ENCODE peak calls at places on chromosomes 11 and 22, in eight cellular contexts. J is fibroblast of lung, N is neural progenitor cell, Q is psoas muscle, O is colonic mucosa, D is uterus, L is GM23248, G is PC-3. T is an unnamed sample.

GRCh38 chr22:19107730-19108074 is 14.5 kb downstream of the DGCR2 start:
- DNase-seq in Q (no peak), G (no peak), O (no peak), J (no peak), N (no peak), L (no peak), D (no peak), T (no peak)

GRCh38 chr11:36056160-36056751 is 112.4 kb downstream of the LDLRAD3 start:
- DNase-seq in Q (no peak), N (peak; percentile 66), L (peak; percentile 59), J (no peak), D (no peak), G (peak; percentile 65), O (peak; percentile 22), T (peak; percentile 27)

GRCh38 chr11:15468471-15468870 is 353.7 kb downstream of the INSC start:
- DNase-seq in O (no peak), G (no peak), J (peak; percentile 6), D (no peak), Q (no peak), L (no peak), N (no peak), T (no peak)

GRCh38 chr11:110491577-110492352 is 62.0 kb downstream of the FDX1 start:
- DNase-seq in J (no peak), D (no peak), Q (no peak), L (no peak), N (no peak), O (no peak), G (no peak), T (no peak)

GRCh38 chr11:61305417-61305816 is 10.3 kb upstream of the VWCE start:
- DNase-seq in N (no peak), L (no peak), J (no peak), Q (no peak), G (no peak), D (no peak), O (no peak), T (no peak)

GRCh38 chr11:75790986-75791385 is 22.4 kb downstream of the DGAT2 start:
- DNase-seq in D (no peak), J (no peak), Q (no peak), G (peak; percentile 69), L (peak; percentile 26), O (no peak), N (no peak), T (no peak)

GRCh38 chr22:38788846-38789245 is 5.1 kb downstream of the DNAL4 start:
- DNase-seq in O (no peak), L (no peak), G (no peak), Q (no peak), D (no peak), N (no peak), J (no peak), T (no peak)

GRCh38 chr11:118527109-118527508 is at the start of gene TTC36:
- DNase-seq in J (no peak), Q (no peak), L (no peak), D (no peak), O (no peak), N (no peak), G (no peak), T (no peak)

GRCh38 chr11:73121692-73122091 is 20.4 kb downstream of the FCHSD2 start:
- DNase-seq in Q (no peak), G (no peak), L (no peak), O (no peak), N (no peak), J (peak; percentile 5), D (no peak), T (no peak)

GRCh38 chr11:57360991-57361390 is 20.0 kb downstream of the PRG3 start:
- DNase-seq in O (no peak), G (no peak), J (no peak), Q (no peak), N (no peak), D (no peak), L (no peak), T (no peak)

GRCh38 chr22:43110444-43110926 is at the start of gene BIK:
- DNase-seq in G (peak; percentile 44), O (peak; percentile 72), D (no peak), L (peak; percentile 44), Q (peak; percentile 34), J (no peak), N (peak; percentile 85), T (peak; percentile 57)

GRCh38 chr11:112016765-112017356 is 8.3 kb upstream of the DLAT start:
- DNase-seq in J (peak; percentile 50), G (no peak), N (no peak), L (peak; percentile 74), Q (no peak), D (no peak), O (no peak), T (peak; percentile 66)

GRCh38 chr11:92240946-92241345 is 16.3 kb downstream of the FAT3 start:
- DNase-seq in O (no peak), J (no peak), G (no peak), Q (no peak), N (peak; percentile 72), L (no peak), D (no peak), T (no peak)

GRCh38 chr11:117459979-117460300 is 132.3 kb downstream of the CEP164 start:
- DNase-seq in L (no peak), G (no peak), J (no peak), N (peak; percentile 31), Q (no peak), D (no peak), O (no peak), T (no peak)

GRCh38 chr11:130612291-130612802 is 163.9 kb downstream of the ADAMTS15 start:
- DNase-seq in N (no peak), L (peak; percentile 86), Q (no peak), O (no peak), J (peak; percentile 83), G (no peak), D (no peak), T (no peak)

GRCh38 chr22:43152001-43152354 is 619 bp downstream of the TSPO start:
- DNase-seq in G (no peak), L (no peak), D (no peak), J (no peak), O (no peak), N (no peak), Q (no peak), T (no peak)

GRCh38 chr22:24474649-24475048 is 20.5 kb upstream of the UPB1 start:
- DNase-seq in Q (no peak), L (no peak), O (no peak), N (no peak), G (no peak), D (no peak), J (peak; percentile 87), T (no peak)

GRCh38 chr11:125155100-125155444 is 9.5 kb upstream of the PKNOX2 start:
- DNase-seq in L (no peak), Q (no peak), J (no peak), G (no peak), O (no peak), N (no peak), D (no peak), T (no peak)

GRCh38 chr22:20423636-20424511 is 13.8 kb downstream of the SCARF2 start:
- DNase-seq in N (peak; percentile 3), D (no peak), G (no peak), Q (no peak), J (no peak), O (peak; percentile 16), L (no peak), T (no peak)

GRCh38 chr11:134472188-134472455 is 60.1 kb upstream of the B3GAT1 start:
- DNase-seq in Q (no peak), N (no peak), O (no peak), J (no peak), G (no peak), L (no peak), D (no peak), T (no peak)
- H3K9me3 ChIP-seq in Q (no peaks in the 10 kb centered on the region), N (no peaks in the 10 kb centered on the region), O (no peaks in the 10 kb centered on the region), J (no peaks in the 10 kb centered on the region), G (no peaks in the 10 kb centered on the region), L (no peaks in the 10 kb centered on the region), D (no peaks in the 10 kb centered on the region), T (no peaks in the 10 kb centered on the region)

DNA sequence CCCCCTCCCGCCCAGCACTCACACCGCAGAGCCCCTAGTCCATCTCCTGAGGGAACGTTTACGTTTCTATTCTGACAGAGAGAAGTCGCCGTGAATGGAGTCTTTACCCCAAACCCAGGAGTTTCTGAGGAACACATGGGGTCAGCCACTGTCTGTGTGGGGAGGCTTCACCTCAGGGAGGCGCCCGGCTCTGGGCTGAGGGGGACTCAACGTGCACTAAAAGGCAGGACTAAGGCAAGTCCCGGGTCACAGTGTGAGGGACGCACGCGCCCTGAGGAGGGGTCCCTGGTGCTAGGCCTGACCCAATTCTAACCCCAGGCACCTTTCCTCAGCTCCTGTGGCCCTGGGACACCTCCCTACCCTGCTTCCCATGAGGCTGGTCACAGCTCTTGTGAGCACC is 32.5 kb upstream of the IGLL5 start:
- DNase-seq in Q (no peak), N (no peak), O (no peak), D (no peak), J (no peak), L (no peak), G (no peak), T (no peak)
- H3K27ac ChIP-seq in Q (no peak overlapping the region), N (no peak overlapping the region), O (no peak overlapping the region), D (no peak overlapping the region), J (no peak overlapping the region), L (no peak overlapping the region), G (no peak overlapping the region), T (no peak overlapping the region)

GRCh38 chr22:46321387-46321775 is 14.1 kb upstream of the TRMU start:
- DNase-seq in Q (no peak), O (no peak), G (no peak), J (no peak), N (no peak), L (no peak), D (no peak), T (no peak)

GRCh38 chr22:46323126-46323525 is 12.4 kb upstream of the TRMU start:
- DNase-seq in G (no peak), J (no peak), L (no peak), D (no peak), N (no peak), O (no peak), Q (no peak), T (no peak)

GRCh38 chr22:46320166-46320710 is 15.3 kb upstream of the TRMU start:
- DNase-seq in G (no peak), N (no peak), L (no peak), Q (no peak), D (no peak), O (no peak), J (no peak), T (no peak)

GRCh38 chr22:46320716-46321386 is 14.7 kb upstream of the TRMU start:
- DNase-seq in L (no peak), D (no peak), O (no peak), J (no peak), G (no peak), N (no peak), Q (no peak), T (no peak)

DNA sequence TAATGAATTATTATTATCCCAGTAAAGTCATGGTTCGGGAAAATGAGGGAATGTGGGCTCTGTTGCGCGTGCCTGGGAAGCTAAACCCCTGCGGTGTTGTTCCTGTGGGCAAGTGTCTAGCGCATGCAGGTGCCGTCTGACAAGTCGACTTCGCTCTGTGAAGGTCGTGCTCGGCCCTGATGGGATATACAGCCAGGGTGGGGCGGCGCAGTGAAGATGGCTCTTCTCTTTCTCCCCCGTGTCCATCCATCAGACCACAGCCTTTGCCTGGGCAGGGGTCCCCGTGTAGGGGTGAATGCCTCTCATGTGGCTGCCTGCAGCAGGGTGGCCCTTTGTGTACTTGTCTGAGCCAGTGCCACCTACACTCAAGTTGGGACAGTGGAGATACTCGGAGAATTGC is 12.8 kb upstream of the TRMU start:
- DNase-seq in D (no peak), O (no peak), Q (no peak), N (no peak), L (no peak), G (no peak), J (no peak), T (no peak)
- H3K36me3 ChIP-seq in D (no peaks in the 10 kb centered on the region), O (no peaks in the 10 kb centered on the region), Q (no peaks in the 10 kb centered on the region), N (peaks cover 4% of the 10 kb centered on the region), L (no peaks in the 10 kb centered on the region), G (peaks cover 13% of the 10 kb centered on the region), J (peaks cover 18% of the 10 kb centered on the region), T (no peaks in the 10 kb centered on the region)

GRCh38 chr22:49176956-49177355 is 650.7 kb downstream of the BRD1 start:
- DNase-seq in N (no peak), O (no peak), Q (no peak), D (no peak), L (no peak), J (no peak), G (no peak), T (no peak)
- H3K9me3 ChIP-seq in N (no peaks in the 10 kb centered on the region), O (no peaks in the 10 kb centered on the region), Q (no peaks in the 10 kb centered on the region), D (no peaks in the 10 kb centered on the region), L (no peaks in the 10 kb centered on the region), J (no peaks in the 10 kb centered on the region), G (no peaks in the 10 kb centered on the region), T (no peaks in the 10 kb centered on the region)